ENCODE peak calls at places on chromosome 11, in four cellular contexts. Y is COR-L47, V is AG08396, F is GM13976. W is an unnamed sample.

GRCh38 chr11:12199231-12199948 is 89.0 kb downstream of the MICAL2 start:
- DNase-seq in Y (peak), V (no peak), F (no peak), W (no peak)

GRCh38 chr11:61460474-61460881 is 30.6 kb downstream of the SDHAF2 start:
- DNase-seq in Y (no peak), V (no peak), F (no peak), W (no peak)

GRCh38 chr11:121909571-121909970 is 206.4 kb downstream of the BLID start:
- DNase-seq in Y (no peak), V (no peak), F (no peak), W (no peak)

GRCh38 chr11:18280438-18281046 is 14.5 kb downstream of the SAA1 start:
- DNase-seq in Y (no peak), V (no peak), F (peak), W (no peak)

GRCh38 chr11:3732671-3733070 is 61.5 kb upstream of the CHRNA10 start:
- DNase-seq in Y (no peak), V (no peak), F (no peak), W (no peak)

GRCh38 chr11:69560141-69560790 is 78.8 kb downstream of the LINC01488 start:
- DNase-seq in Y (no peak), V (no peak), F (no peak), W (no peak)

GRCh38 chr11:68146010-68146540 is 24.9 kb upstream of the CHKA start:
- DNase-seq in Y (peak), V (no peak), F (no peak), W (no peak)

GRCh38 chr11:20259506-20259905 is 99.2 kb upstream of the DBX1 start:
- DNase-seq in Y (no peak), V (no peak), F (no peak), W (no peak)

GRCh38 chr11:10308208-10308954 is 3.5 kb downstream of the ADM start:
- DNase-seq in Y (no peak), V (no peak), F (no peak), W (peak)

GRCh38 chr11:66047541-66048365 is 1.2 kb downstream of the GAL3ST3 start:
- DNase-seq in Y (no peak), V (no peak), F (no peak), W (no peak)

GRCh38 chr11:36492724-36493304 is 17.3 kb downstream of the TRAF6 start:
- DNase-seq in Y (peak), V (peak), F (peak), W (peak)

GRCh38 chr11:63553759-63554158 is 9.4 kb downstream of the PLAAT2 start:
- DNase-seq in Y (no peak), V (no peak), F (peak), W (no peak)

GRCh38 chr11:104665631-104666030 is 232.6 kb downstream of the CASP12 start:
- DNase-seq in Y (no peak), V (no peak), F (no peak), W (no peak)

W was measured in SK-N-DZ.